ENCODE peak calls at places on chromosomes 7 and 10, in six cellular contexts. One of them, this sample, is unnamed.

GRCh38 chr7:123632808-123633207 is 22.9 kb upstream of the LMOD2 start:
- DNase-seq in HepG2: no peak
- DNase-seq in H1: no peak
- DNase-seq in HCT116: no peak
- DNase-seq in K562: no peak
- DNase-seq in GM12878: no peak
- DNase-seq in this sample: no peak

GRCh38 chr10:132489704-132490534 is 47.7 kb upstream of the INPP5A start:
- DNase-seq in H1: no peak
- DNase-seq in HepG2: no peak
- DNase-seq in K562: no peak
- DNase-seq in HCT116: no peak
- DNase-seq in GM12878: no peak
- DNase-seq in this sample: no peak

GRCh38 chr10:47104101-47104707 is 193.0 kb downstream of the PTPN20 start:
- DNase-seq in HepG2: no peak
- DNase-seq in HCT116: no peak
- DNase-seq in GM12878: no peak
- DNase-seq in K562: no peak
- DNase-seq in H1: peak; percentile 20
- DNase-seq in this sample: no peak

GRCh38 chr10:48243487-48243886 is 31.0 kb downstream of the FRMPD2 start:
- DNase-seq in HCT116: no peak
- DNase-seq in K562: no peak
- DNase-seq in H1: peak; percentile 46
- DNase-seq in HepG2: no peak
- DNase-seq in GM12878: no peak
- DNase-seq in this sample: no peak

GRCh38 chr10:98404571-98405396 is 10.2 kb downstream of the PYROXD2 start:
- DNase-seq in K562: no peak
- DNase-seq in H1: no peak
- DNase-seq in GM12878: no peak
- DNase-seq in HCT116: no peak
- DNase-seq in HepG2: no peak
- DNase-seq in this sample: no peak

GRCh38 chr10:9709849-9710248 is 1307.8 kb upstream of the CELF2 start:
- DNase-seq in H1: no peak
- DNase-seq in HCT116: no peak
- DNase-seq in K562: no peak
- DNase-seq in GM12878: no peak
- DNase-seq in HepG2: no peak
- DNase-seq in this sample: no peak

GRCh38 chr7:28984631-28985030 is 26.5 kb upstream of the TRIL start:
- DNase-seq in HepG2: no peak
- DNase-seq in GM12878: no peak
- DNase-seq in HCT116: no peak
- DNase-seq in K562: no peak
- DNase-seq in H1: no peak
- DNase-seq in this sample: peak; percentile 66

GRCh38 chr7:1965579-1966294 is 267.0 kb downstream of the MAD1L1 start:
- DNase-seq in GM12878: no peak
- DNase-seq in HCT116: no peak
- DNase-seq in H1: no peak
- DNase-seq in K562: no peak
- DNase-seq in HepG2: no peak
- DNase-seq in this sample: no peak

GRCh38 chr7:75646551-75647102 is 92.1 kb downstream of the HIP1 start:
- DNase-seq in H1: no peak
- DNase-seq in HCT116: no peak
- DNase-seq in GM12878: no peak
- DNase-seq in HepG2: no peak
- DNase-seq in K562: no peak
- DNase-seq in this sample: no peak

GRCh38 chr10:125773702-125774101 is 1.9 kb downstream of the MMP21 start:
- DNase-seq in GM12878: no peak
- DNase-seq in H1: no peak
- DNase-seq in HCT116: no peak
- DNase-seq in HepG2: no peak
- DNase-seq in K562: no peak
- DNase-seq in this sample: no peak

GRCh38 chr7:130566898-130567280 is 75.0 kb downstream of the MEST start:
- DNase-seq in HCT116: no peak
- DNase-seq in H1: no peak
- DNase-seq in K562: no peak
- DNase-seq in GM12878: no peak
- DNase-seq in HepG2: no peak
- DNase-seq in this sample: no peak

GRCh38 chr7:130566168-130566897 is 74.4 kb downstream of the MEST start:
- DNase-seq in GM12878: no peak
- DNase-seq in H1: no peak
- DNase-seq in K562: peak; percentile 5
- DNase-seq in HCT116: no peak
- DNase-seq in HepG2: no peak
- DNase-seq in this sample: no peak

GRCh38 chr7:130559184-130559583 is 67.3 kb downstream of the MEST start:
- DNase-seq in H1: no peak
- DNase-seq in K562: no peak
- DNase-seq in GM12878: no peak
- DNase-seq in HepG2: no peak
- DNase-seq in HCT116: no peak
- DNase-seq in this sample: no peak

DNA sequence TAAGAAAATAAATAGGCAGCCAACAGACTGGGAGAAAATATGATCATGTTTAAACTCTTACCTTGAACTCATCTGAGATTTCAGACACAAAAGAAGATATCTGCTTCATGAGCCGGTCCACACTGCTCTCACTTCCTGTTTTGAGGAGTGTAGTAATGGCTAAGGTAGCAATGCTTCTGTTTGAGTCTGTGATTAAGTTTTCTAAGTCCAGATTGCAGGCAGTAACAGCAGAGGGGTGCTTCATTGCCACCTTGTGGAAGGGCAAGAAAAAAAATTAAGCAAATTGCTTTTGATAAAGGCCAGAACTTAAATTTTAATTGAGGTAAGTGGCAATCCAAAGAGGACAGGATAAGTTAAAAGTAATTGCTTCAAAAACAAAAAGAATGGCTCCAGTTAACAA is 69.1 kb downstream of the MEST start:
- DNase-seq in HepG2: peak; percentile 20
- DNase-seq in H1: no peak
- DNase-seq in K562: peak; percentile 43
- DNase-seq in HCT116: peak; percentile 26
- DNase-seq in GM12878: peak; percentile 40
- DNase-seq in this sample: no peak
- H3K4me3 ChIP-seq in HepG2: no peak overlapping the region
- H3K4me3 ChIP-seq in H1: no peak overlapping the region
- H3K4me3 ChIP-seq in K562: no peak overlapping the region
- H3K4me3 ChIP-seq in HCT116: no peak overlapping the region
- H3K4me3 ChIP-seq in GM12878: no peak overlapping the region
- H3K4me3 ChIP-seq in this sample: no peak overlapping the region

DNA sequence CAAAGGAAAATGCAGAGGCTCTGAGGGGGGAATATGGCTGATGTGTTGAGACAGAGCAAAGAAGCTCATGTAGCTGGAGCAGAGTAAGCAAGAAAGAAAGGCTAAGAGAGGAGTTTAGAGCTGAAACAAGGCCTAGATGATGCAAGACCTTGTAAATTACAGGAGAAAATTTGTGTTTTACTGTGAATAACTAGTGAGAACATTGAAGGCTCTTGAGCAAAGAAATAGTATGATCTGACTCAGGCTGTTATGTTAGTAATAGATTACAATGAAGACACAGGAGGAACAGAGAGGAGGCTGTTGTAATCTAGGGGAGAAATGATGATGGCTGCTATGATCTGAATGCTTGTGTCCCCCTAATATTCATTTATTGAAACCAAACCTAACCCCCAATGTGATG is 395.1 kb downstream of the HTR7 start:
- DNase-seq in K562: no peak
- DNase-seq in HCT116: no peak
- DNase-seq in HepG2: no peak
- DNase-seq in GM12878: no peak
- DNase-seq in H1: no peak
- DNase-seq in this sample: no peak
- TF ChIP-seq ZNF274 in K562: no peak
- TF ChIP-seq ZNF274 in HCT116: no peak
- TF ChIP-seq ZNF274 in HepG2: no peak
- TF ChIP-seq ZNF274 in GM12878: no peak
- TF ChIP-seq ZNF274 in H1: no peak
- TF ChIP-seq ZNF274 in this sample: no peak

DNA sequence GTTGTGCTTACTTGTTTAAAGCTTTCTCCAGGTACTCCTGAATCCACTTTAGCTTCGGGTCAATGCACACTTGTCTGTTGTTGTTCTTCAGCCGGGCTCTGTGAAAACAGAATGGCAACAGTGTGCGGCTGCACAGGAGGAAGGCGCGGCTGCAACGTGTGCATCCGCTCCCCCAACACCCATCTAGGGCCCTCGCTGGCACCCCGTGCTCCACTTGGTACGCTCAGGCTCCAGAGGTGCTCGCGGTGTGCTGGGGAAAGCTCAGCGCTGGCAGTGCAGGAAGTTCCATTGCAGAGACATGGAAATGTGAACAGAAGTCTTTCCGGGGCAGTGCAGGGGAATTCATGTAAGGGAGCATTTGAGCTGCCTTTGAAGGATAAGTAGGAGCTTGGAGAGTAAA is 6.3 kb downstream of the CXCL12 start:
- DNase-seq in HepG2: no peak
- DNase-seq in H1: no peak
- DNase-seq in HCT116: no peak
- DNase-seq in K562: no peak
- DNase-seq in GM12878: no peak
- DNase-seq in this sample: no peak
- H3K36me3 ChIP-seq in HepG2: no peaks in the 10 kb centered on the region
- H3K36me3 ChIP-seq in H1: peaks cover 10% of the 10 kb centered on the region
- H3K36me3 ChIP-seq in HCT116: no peaks in the 10 kb centered on the region
- H3K36me3 ChIP-seq in K562: no peaks in the 10 kb centered on the region
- H3K36me3 ChIP-seq in GM12878: no peaks in the 10 kb centered on the region
- H3K36me3 ChIP-seq in this sample: peaks cover 26% of the 10 kb centered on the region

DNA sequence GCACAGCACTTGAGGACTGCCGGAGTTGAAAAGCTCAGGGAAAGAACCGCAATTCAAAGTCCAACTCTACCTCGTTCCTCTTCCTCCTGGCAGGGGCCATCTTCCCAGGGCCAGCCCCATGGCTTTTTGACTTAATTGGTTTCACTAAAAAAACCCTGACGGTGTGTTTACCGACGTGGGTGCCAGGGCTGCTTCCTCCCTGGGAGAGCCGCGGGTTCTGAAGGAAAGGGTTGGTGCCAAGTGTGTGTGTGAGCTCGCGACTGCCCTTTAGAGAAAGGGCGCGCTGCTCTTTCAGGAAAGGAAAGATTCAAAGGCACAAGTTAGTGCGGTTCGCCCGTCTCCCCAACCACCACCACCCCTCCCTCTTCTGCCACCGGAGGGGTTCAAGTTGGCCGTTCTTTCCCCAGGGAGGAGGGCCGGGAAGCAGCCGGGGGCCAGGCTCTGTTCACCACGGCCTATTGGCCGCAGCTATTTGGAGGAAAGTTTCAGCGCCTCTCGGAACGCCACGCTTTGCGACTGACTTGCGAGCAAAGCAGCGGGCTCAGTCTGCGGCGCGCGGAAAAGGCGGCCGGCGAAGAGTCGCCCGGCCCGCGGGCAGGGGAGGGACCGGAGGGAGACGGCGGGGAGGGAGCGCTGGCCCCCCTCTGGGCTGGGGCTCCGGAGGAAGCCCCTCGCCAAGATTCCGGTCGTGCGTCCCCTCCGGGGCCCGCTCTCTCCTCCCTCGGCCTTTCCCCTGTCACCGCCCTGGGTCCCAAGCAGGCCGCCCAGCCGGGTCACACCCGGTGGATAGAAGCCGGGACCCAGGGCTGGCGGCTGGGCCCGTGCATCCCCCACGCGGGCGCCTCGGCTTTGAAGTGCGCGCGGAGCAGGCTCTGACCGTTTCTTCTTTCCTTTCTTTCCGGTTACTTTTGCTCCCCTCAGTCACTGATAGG is 165.8 kb upstream of the PPP1R3A start:
- DNase-seq in HCT116: no peak
- DNase-seq in GM12878: no peak
- DNase-seq in HepG2: no peak
- DNase-seq in H1: peak; percentile 80
- DNase-seq in K562: no peak
- DNase-seq in this sample: no peak
- H3K4me3 ChIP-seq in HCT116: peak overlapping the region; percentile 80
- H3K4me3 ChIP-seq in GM12878: peak overlapping the region; percentile 68
- H3K4me3 ChIP-seq in HepG2: no peak overlapping the region
- H3K4me3 ChIP-seq in H1: peak overlapping the region; percentile 67
- H3K4me3 ChIP-seq in K562: no peak overlapping the region
- H3K4me3 ChIP-seq in this sample: peak overlapping the region; percentile 71

GRCh38 chr10:78952686-78953085 is 116.1 kb upstream of the ZMIZ1 start:
- DNase-seq in H1: no peak
- DNase-seq in K562: no peak
- DNase-seq in GM12878: no peak
- DNase-seq in HCT116: no peak
- DNase-seq in HepG2: no peak
- DNase-seq in this sample: no peak
- TF ChIP-seq ZNF274 in H1: no peak
- TF ChIP-seq ZNF274 in K562: no peak
- TF ChIP-seq ZNF274 in GM12878: no peak
- TF ChIP-seq ZNF274 in HCT116: no peak
- TF ChIP-seq ZNF274 in HepG2: no peak
- TF ChIP-seq ZNF274 in this sample: no peak

DNA sequence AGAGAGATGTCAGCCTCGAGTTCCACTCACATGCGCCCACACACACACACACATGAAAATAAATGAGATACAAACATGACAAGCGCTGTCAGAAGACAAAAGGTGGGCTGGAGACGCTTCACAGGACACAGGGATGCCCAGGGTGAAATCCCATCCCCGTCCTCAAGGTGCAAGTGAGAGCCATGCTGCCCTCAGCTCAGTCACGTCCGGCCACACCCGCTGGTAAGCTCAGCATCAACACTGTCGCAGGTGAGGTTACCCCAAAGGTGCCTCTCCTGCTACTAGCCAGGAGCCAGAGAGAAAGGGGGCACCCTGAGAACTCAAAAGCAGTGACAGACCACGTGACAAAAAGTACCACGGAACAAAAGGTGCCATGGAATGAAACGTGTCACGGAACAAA is 22.2 kb downstream of the PITRM1 start:
- DNase-seq in HCT116: no peak
- DNase-seq in GM12878: no peak
- DNase-seq in K562: no peak
- DNase-seq in H1: no peak
- DNase-seq in HepG2: no peak
- DNase-seq in this sample: no peak
- H3K36me3 ChIP-seq in HCT116: peaks cover 51% of the 10 kb centered on the region
- H3K36me3 ChIP-seq in GM12878: peaks cover 14% of the 10 kb centered on the region
- H3K36me3 ChIP-seq in K562: peaks cover 80% of the 10 kb centered on the region
- H3K36me3 ChIP-seq in H1: peaks cover 10% of the 10 kb centered on the region
- H3K36me3 ChIP-seq in HepG2: peaks cover 14% of the 10 kb centered on the region
- H3K36me3 ChIP-seq in this sample: peaks cover 87% of the 10 kb centered on the region

GRCh38 chr7:32785365-32785764 is 106.2 kb downstream of the KBTBD2 start:
- DNase-seq in GM12878: no peak
- DNase-seq in H1: peak; percentile 45
- DNase-seq in HepG2: no peak
- DNase-seq in K562: no peak
- DNase-seq in HCT116: no peak
- DNase-seq in this sample: no peak
- H3K4me3 ChIP-seq in GM12878: no peak overlapping the region
- H3K4me3 ChIP-seq in H1: no peak overlapping the region
- H3K4me3 ChIP-seq in HepG2: no peak overlapping the region
- H3K4me3 ChIP-seq in K562: no peak overlapping the region
- H3K4me3 ChIP-seq in HCT116: no peak overlapping the region
- H3K4me3 ChIP-seq in this sample: no peak overlapping the region

This sample was measured in NT2/D1.